ENCODE peak calls at places on chromosomes 12 and 14, in nine cellular contexts. One of them, this sample, is unnamed.

GRCh38 chr14:30521899-30522736 is 36.8 kb upstream of the G2E3 start:
- DNase-seq in transverse colon: no peak
- DNase-seq in stomach: no peak
- DNase-seq in upper lobe of left lung: no peak
- DNase-seq in H1: no peak
- DNase-seq in SK-N-SH: peak
- DNase-seq in suprapubic skin: no peak
- DNase-seq in esophagus muscularis mucosa: no peak
- DNase-seq in K562: peak
- DNase-seq in this sample: no peak

GRCh38 chr12:54859502-54859901 is 5.2 kb downstream of the MUCL1 start:
- DNase-seq in transverse colon: no peak
- DNase-seq in stomach: no peak
- DNase-seq in upper lobe of left lung: no peak
- DNase-seq in H1: no peak
- DNase-seq in SK-N-SH: no peak
- DNase-seq in suprapubic skin: no peak
- DNase-seq in esophagus muscularis mucosa: no peak
- DNase-seq in K562: no peak
- DNase-seq in this sample: no peak

GRCh38 chr14:22159049-22159448 is 430.0 kb downstream of the DAD1 start:
- DNase-seq in transverse colon: no peak
- DNase-seq in stomach: no peak
- DNase-seq in upper lobe of left lung: no peak
- DNase-seq in H1: no peak
- DNase-seq in SK-N-SH: no peak
- DNase-seq in suprapubic skin: no peak
- DNase-seq in esophagus muscularis mucosa: no peak
- DNase-seq in K562: no peak
- DNase-seq in this sample: no peak

GRCh38 chr12:11089246-11089645 is 2.9 kb downstream of the TAS2R43 start:
- DNase-seq in transverse colon: no peak
- DNase-seq in stomach: no peak
- DNase-seq in upper lobe of left lung: no peak
- DNase-seq in H1: no peak
- DNase-seq in SK-N-SH: no peak
- DNase-seq in suprapubic skin: no peak
- DNase-seq in esophagus muscularis mucosa: no peak
- DNase-seq in K562: no peak
- DNase-seq in this sample: no peak

GRCh38 chr14:77641534-77642341 is 25.3 kb upstream of the SPTLC2 start:
- DNase-seq in transverse colon: peak
- DNase-seq in stomach: peak
- DNase-seq in upper lobe of left lung: peak
- DNase-seq in H1: no peak
- DNase-seq in SK-N-SH: no peak
- DNase-seq in suprapubic skin: peak
- DNase-seq in esophagus muscularis mucosa: no peak
- DNase-seq in K562: no peak
- DNase-seq in this sample: peak

GRCh38 chr14:99716850-99717681 is 33.0 kb downstream of the CYP46A1 start:
- DNase-seq in transverse colon: no peak
- DNase-seq in stomach: no peak
- DNase-seq in upper lobe of left lung: no peak
- DNase-seq in H1: no peak
- DNase-seq in SK-N-SH: no peak
- DNase-seq in suprapubic skin: no peak
- DNase-seq in esophagus muscularis mucosa: peak
- DNase-seq in K562: no peak
- DNase-seq in this sample: no peak

GRCh38 chr12:92295523-92295922 is 149.9 kb upstream of the BTG1 start:
- DNase-seq in transverse colon: no peak
- DNase-seq in stomach: no peak
- DNase-seq in upper lobe of left lung: no peak
- DNase-seq in H1: no peak
- DNase-seq in SK-N-SH: no peak
- DNase-seq in suprapubic skin: no peak
- DNase-seq in esophagus muscularis mucosa: no peak
- DNase-seq in K562: no peak
- DNase-seq in this sample: no peak

GRCh38 chr12:110906088-110906487 is 14.3 kb downstream of the MYL2 start:
- DNase-seq in transverse colon: no peak
- DNase-seq in stomach: no peak
- DNase-seq in upper lobe of left lung: no peak
- DNase-seq in H1: no peak
- DNase-seq in SK-N-SH: no peak
- DNase-seq in suprapubic skin: no peak
- DNase-seq in esophagus muscularis mucosa: no peak
- DNase-seq in K562: no peak
- DNase-seq in this sample: no peak

GRCh38 chr12:25251749-25252148 is 1.0 kb upstream of the KRAS start:
- DNase-seq in transverse colon: no peak
- DNase-seq in stomach: no peak
- DNase-seq in upper lobe of left lung: no peak
- DNase-seq in H1: no peak
- DNase-seq in SK-N-SH: no peak
- DNase-seq in suprapubic skin: no peak
- DNase-seq in esophagus muscularis mucosa: no peak
- DNase-seq in K562: no peak
- DNase-seq in this sample: no peak

DNA sequence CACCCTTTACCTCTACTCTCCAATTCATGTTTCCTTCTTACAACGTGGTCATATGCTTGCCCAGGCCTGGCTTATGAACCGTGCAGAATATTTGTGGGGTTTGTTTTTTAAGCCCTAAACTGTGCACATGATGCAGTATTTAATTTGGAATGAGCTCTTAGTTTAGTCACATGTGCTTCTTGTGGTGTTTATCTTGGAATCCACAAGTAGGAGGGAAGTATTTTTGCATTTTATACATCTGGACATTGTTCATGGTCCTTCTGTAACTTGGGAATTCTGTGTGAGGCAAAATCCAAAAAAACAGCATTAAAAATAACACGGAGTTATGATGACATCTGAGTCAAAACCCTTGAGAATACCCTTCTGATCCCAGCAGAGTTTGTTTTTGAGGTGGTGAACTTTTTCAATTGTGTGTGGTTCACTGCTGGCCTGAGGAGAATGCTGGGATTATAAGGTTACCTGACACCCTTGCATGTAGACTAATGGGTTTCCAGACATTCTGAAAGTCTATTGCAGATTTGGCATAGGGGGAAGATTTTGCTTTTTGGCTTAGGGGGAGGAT is 121.4 kb downstream of the RAD51B start:
- DNase-seq in transverse colon: no peak
- DNase-seq in stomach: peak
- DNase-seq in upper lobe of left lung: no peak
- DNase-seq in H1: no peak
- DNase-seq in SK-N-SH: no peak
- DNase-seq in suprapubic skin: no peak
- DNase-seq in esophagus muscularis mucosa: no peak
- DNase-seq in K562: no peak
- DNase-seq in this sample: no peak
- TF ChIP-seq POLR2AphosphoS5 in transverse colon: no peak
- TF ChIP-seq POLR2AphosphoS5 in stomach: peak
- TF ChIP-seq POLR2AphosphoS5 in upper lobe of left lung: no peak
- TF ChIP-seq POLR2AphosphoS5 in H1: no peak
- TF ChIP-seq POLR2AphosphoS5 in SK-N-SH: no peak
- TF ChIP-seq POLR2AphosphoS5 in suprapubic skin: no peak
- TF ChIP-seq POLR2AphosphoS5 in esophagus muscularis mucosa: no peak
- TF ChIP-seq POLR2AphosphoS5 in K562: no peak
- TF ChIP-seq POLR2AphosphoS5 in this sample: no peak

DNA sequence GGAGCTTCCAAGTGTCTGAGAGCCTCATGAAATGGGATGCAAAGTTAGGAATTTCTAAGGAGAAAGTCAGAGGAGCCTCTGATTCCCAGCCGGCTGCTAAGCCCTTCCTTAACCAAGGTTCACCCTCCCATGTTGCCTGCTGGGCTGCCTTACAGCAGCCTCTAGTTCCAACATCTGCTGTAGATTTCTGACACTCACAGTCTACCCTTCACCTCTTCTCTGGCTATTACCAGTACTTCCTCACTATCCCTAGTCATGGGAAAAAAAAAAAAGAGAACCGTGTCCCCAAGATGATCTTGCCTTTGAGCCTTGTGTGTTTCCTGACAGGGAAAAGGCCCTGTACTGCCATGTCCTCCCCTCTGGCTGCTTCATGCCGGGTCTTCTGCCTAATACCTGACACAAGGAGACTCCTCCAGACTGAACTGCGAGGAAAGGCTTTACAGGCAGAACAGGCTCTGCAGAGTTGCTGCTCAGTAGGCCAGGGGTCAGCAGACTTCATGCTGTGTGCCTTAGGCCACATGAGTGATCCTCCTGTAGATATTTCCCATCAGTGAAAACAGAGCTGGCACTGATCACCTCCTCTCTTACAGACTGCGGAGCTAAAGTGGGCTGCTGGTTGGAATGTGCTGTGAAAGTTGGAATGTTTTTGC is 46.8 kb downstream of the PRKCH start:
- DNase-seq in transverse colon: no peak
- DNase-seq in stomach: no peak
- DNase-seq in upper lobe of left lung: no peak
- DNase-seq in H1: no peak
- DNase-seq in SK-N-SH: peak
- DNase-seq in suprapubic skin: no peak
- DNase-seq in esophagus muscularis mucosa: peak
- DNase-seq in K562: no peak
- DNase-seq in this sample: no peak
- TF ChIP-seq EP300 in transverse colon: no peak
- TF ChIP-seq EP300 in stomach: no peak
- TF ChIP-seq EP300 in upper lobe of left lung: no peak
- TF ChIP-seq EP300 in H1: no peak
- TF ChIP-seq EP300 in SK-N-SH: no peak
- TF ChIP-seq EP300 in suprapubic skin: no peak
- TF ChIP-seq EP300 in esophagus muscularis mucosa: no peak
- TF ChIP-seq EP300 in K562: no peak
- TF ChIP-seq EP300 in this sample: no peak

GRCh38 chr12:116478243-116478773 is 80.9 kb upstream of the MAP1LC3B2 start:
- DNase-seq in transverse colon: no peak
- DNase-seq in stomach: no peak
- DNase-seq in upper lobe of left lung: no peak
- DNase-seq in H1: no peak
- DNase-seq in SK-N-SH: no peak
- DNase-seq in suprapubic skin: no peak
- DNase-seq in esophagus muscularis mucosa: no peak
- DNase-seq in K562: no peak
- DNase-seq in this sample: no peak
- TF ChIP-seq POLR2AphosphoS5 in transverse colon: no peak
- TF ChIP-seq POLR2AphosphoS5 in stomach: no peak
- TF ChIP-seq POLR2AphosphoS5 in upper lobe of left lung: no peak
- TF ChIP-seq POLR2AphosphoS5 in H1: no peak
- TF ChIP-seq POLR2AphosphoS5 in SK-N-SH: no peak
- TF ChIP-seq POLR2AphosphoS5 in suprapubic skin: no peak
- TF ChIP-seq POLR2AphosphoS5 in esophagus muscularis mucosa: no peak
- TF ChIP-seq POLR2AphosphoS5 in K562: no peak
- TF ChIP-seq POLR2AphosphoS5 in this sample: no peak

DNA sequence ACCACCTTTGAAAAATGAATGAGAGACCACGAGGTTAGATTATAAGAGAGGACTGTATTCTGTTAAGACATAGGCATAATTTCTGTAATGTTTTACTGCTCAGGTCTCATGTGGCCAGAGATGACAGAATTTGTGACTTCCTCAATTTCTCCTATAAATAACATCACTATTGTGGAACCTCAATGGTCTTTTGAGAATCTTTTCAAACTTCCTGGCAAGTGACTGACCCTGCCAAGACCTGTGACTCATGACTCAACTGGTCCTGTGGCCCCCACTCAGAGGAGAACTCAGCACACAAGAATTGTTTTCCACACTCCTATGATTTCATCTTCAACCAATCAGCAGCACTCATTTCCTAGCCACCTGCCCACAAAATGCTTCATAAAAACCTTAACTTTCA is 508.2 kb upstream of the ATP2B1 start:
- DNase-seq in transverse colon: no peak
- DNase-seq in stomach: no peak
- DNase-seq in upper lobe of left lung: no peak
- DNase-seq in H1: no peak
- DNase-seq in SK-N-SH: no peak
- DNase-seq in suprapubic skin: no peak
- DNase-seq in esophagus muscularis mucosa: no peak
- DNase-seq in K562: no peak
- DNase-seq in this sample: no peak
- TF ChIP-seq EP300 in transverse colon: no peak
- TF ChIP-seq EP300 in stomach: no peak
- TF ChIP-seq EP300 in upper lobe of left lung: no peak
- TF ChIP-seq EP300 in H1: no peak
- TF ChIP-seq EP300 in SK-N-SH: no peak
- TF ChIP-seq EP300 in suprapubic skin: no peak
- TF ChIP-seq EP300 in esophagus muscularis mucosa: no peak
- TF ChIP-seq EP300 in K562: no peak
- TF ChIP-seq EP300 in this sample: no peak

GRCh38 chr14:61213116-61213720 is 67.9 kb downstream of the TMEM30B start:
- DNase-seq in transverse colon: no peak
- DNase-seq in stomach: no peak
- DNase-seq in upper lobe of left lung: no peak
- DNase-seq in H1: no peak
- DNase-seq in SK-N-SH: no peak
- DNase-seq in suprapubic skin: no peak
- DNase-seq in esophagus muscularis mucosa: no peak
- DNase-seq in K562: no peak
- DNase-seq in this sample: no peak
- TF ChIP-seq POLR2AphosphoS5 in transverse colon: no peak
- TF ChIP-seq POLR2AphosphoS5 in stomach: no peak
- TF ChIP-seq POLR2AphosphoS5 in upper lobe of left lung: no peak
- TF ChIP-seq POLR2AphosphoS5 in H1: no peak
- TF ChIP-seq POLR2AphosphoS5 in SK-N-SH: no peak
- TF ChIP-seq POLR2AphosphoS5 in suprapubic skin: no peak
- TF ChIP-seq POLR2AphosphoS5 in esophagus muscularis mucosa: no peak
- TF ChIP-seq POLR2AphosphoS5 in K562: no peak
- TF ChIP-seq POLR2AphosphoS5 in this sample: no peak